ENCODE peak calls at places on chromosomes 13 and 19, in eight cellular contexts. I, F, T, A, D, H, O and M are unnamed samples.

GRCh38 chr13:25165664-25166063 is 6.4 kb downstream of the AMER2 start:
- DNase-seq in D (no peak), I (no peak), H (no peak), F (no peak), O (no peak), T (no peak), A (no peak), M (no peak)

GRCh38 chr19:41682437-41682836 is 5.6 kb downstream of the CEACAM7 start:
- DNase-seq in O (no peak), A (no peak), T (no peak), H (no peak), D (no peak), F (no peak), I (no peak), M (no peak)

GRCh38 chr13:37076818-37077217 is 17.3 kb upstream of the SUPT20H start:
- DNase-seq in A (no peak), H (no peak), F (no peak), O (no peak), I (no peak), D (no peak), T (no peak), M (no peak)

GRCh38 chr13:81986308-81986707 is 1645.4 kb upstream of the SPRY2 start:
- DNase-seq in F (no peak), T (no peak), I (no peak), O (peak; percentile 13), H (no peak), D (no peak), A (no peak), M (no peak)

GRCh38 chr19:35479278-35479677 is 11.0 kb downstream of the KRTDAP start:
- DNase-seq in A (no peak), H (no peak), T (no peak), O (no peak), I (no peak), F (no peak), D (no peak), M (no peak)

GRCh38 chr13:42807866-42808265 is 26.5 kb downstream of the FAM216B start:
- DNase-seq in I (no peak), T (no peak), D (no peak), F (peak; percentile 64), A (no peak), O (peak; percentile 92), H (no peak), M (no peak)

GRCh38 chr19:2863818-2864217 is 3.3 kb upstream of the ZNF556 start:
- DNase-seq in O (no peak), I (no peak), H (no peak), A (no peak), F (no peak), T (no peak), D (no peak), M (no peak)

GRCh38 chr19:31553112-31553843 is 204.0 kb upstream of the TSHZ3 start:
- DNase-seq in F (no peak), H (no peak), I (no peak), O (no peak), A (no peak), D (no peak), T (no peak), M (no peak)

GRCh38 chr13:90272356-90272755 is 1075.1 kb upstream of the MIR17HG start:
- DNase-seq in D (no peak), F (no peak), A (no peak), T (no peak), I (no peak), H (no peak), O (peak; percentile 81), M (no peak)

GRCh38 chr13:42660367-42660965 is 86.5 kb downstream of the TNFSF11 start:
- DNase-seq in D (no peak), A (no peak), F (no peak), O (peak; percentile 56), T (no peak), H (no peak), I (no peak), M (no peak)